ENCODE peak calls at places on chromosome 13, in five cellular contexts. X, S, K, G and I are unnamed samples.

GRCh38 chr13:26476111-26476743 is 81.3 kb upstream of the WASF3 start:
- DNase-seq in X (no peak), S (no peak), K (peak), G (peak), I (peak)

GRCh38 chr13:92232880-92233279 is 834.5 kb downstream of the GPC5 start:
- DNase-seq in X (no peak), S (no peak), K (no peak), G (no peak), I (no peak)

GRCh38 chr13:113351514-113352026 is 12.4 kb downstream of the GRTP1 start:
- DNase-seq in X (no peak), S (no peak), K (peak), G (no peak), I (no peak)

GRCh38 chr13:42478531-42479156 is 95.3 kb upstream of the TNFSF11 start:
- DNase-seq in X (no peak), S (no peak), K (no peak), G (no peak), I (peak)

GRCh38 chr13:42885325-42885724 is 103.9 kb downstream of the FAM216B start:
- DNase-seq in X (no peak), S (no peak), K (no peak), G (no peak), I (no peak)

GRCh38 chr13:36344173-36344572 is 2.0 kb downstream of the SPART start:
- DNase-seq in X (no peak), S (no peak), K (no peak), G (peak), I (peak)

GRCh38 chr13:85520445-85520844 is 278.8 kb downstream of the SLITRK6 start:
- DNase-seq in X (no peak), S (no peak), K (no peak), G (no peak), I (no peak)

GRCh38 chr13:79861731-79862130 is 380.8 kb downstream of the NDFIP2 start:
- DNase-seq in X (no peak), S (no peak), K (no peak), G (no peak), I (no peak)

GRCh38 chr13:44211286-44211685 is 162.3 kb upstream of the SERP2 start:
- DNase-seq in X (peak), S (no peak), K (no peak), G (no peak), I (no peak)

GRCh38 chr13:38898481-38898880 is 92.2 kb downstream of the STOML3 start:
- DNase-seq in X (no peak), S (no peak), K (no peak), G (no peak), I (no peak)

GRCh38 chr13:26051231-26052135 is at the start of gene SHISA2:
- DNase-seq in X (peak), S (peak), K (peak), G (peak), I (peak)

GRCh38 chr13:24274452-24274971 is 34.9 kb upstream of the C1QTNF9 start:
- DNase-seq in X (peak), S (peak), K (peak), G (no peak), I (no peak)

GRCh38 chr13:113090415-113090770 is 15.2 kb upstream of the F7 start:
- DNase-seq in X (no peak), S (no peak), K (peak), G (no peak), I (no peak)

GRCh38 chr13:73138276-73138950 is 79.6 kb downstream of the KLF5 start:
- DNase-seq in X (no peak), S (no peak), K (no peak), G (peak), I (peak)

GRCh38 chr13:85528578-85529215 is 270.5 kb downstream of the SLITRK6 start:
- DNase-seq in X (peak), S (no peak), K (no peak), G (peak), I (peak)

GRCh38 chr13:75132800-75133695 is 348.9 kb downstream of the TBC1D4 start:
- DNase-seq in X (no peak), S (no peak), K (no peak), G (no peak), I (peak)

GRCh38 chr13:64371461-64371860 is 2858.7 kb downstream of the PCDH9 start:
- DNase-seq in X (no peak), S (no peak), K (no peak), G (no peak), I (no peak)

GRCh38 chr13:45055902-45056648 is 64.2 kb upstream of the GTF2F2 start:
- DNase-seq in X (peak), S (no peak), K (no peak), G (peak), I (peak)

GRCh38 chr13:50080856-50081105 is 65.5 kb downstream of the KCNRG start:
- DNase-seq in X (peak), S (no peak), K (no peak), G (no peak), I (peak)

GRCh38 chr13:28658539-28658795 is 463 bp upstream of the POMP start:
- DNase-seq in X (no peak), S (peak), K (no peak), G (no peak), I (no peak)

GRCh38 chr13:76512676-76513277 is 373.4 kb downstream of the KCTD12 start:
- DNase-seq in X (no peak), S (no peak), K (no peak), G (peak), I (peak)

GRCh38 chr13:114131581-114132418 is 623 bp downstream of the RASA3 start:
- DNase-seq in X (no peak), S (peak), K (peak), G (peak), I (peak)

GRCh38 chr13:32430018-32430747 is 2.3 kb upstream of the N4BP2L1 start:
- DNase-seq in X (no peak), S (no peak), K (no peak), G (no peak), I (no peak)

GRCh38 chr13:73945871-73946270 is 188.3 kb downstream of the KLF12 start:
- DNase-seq in X (no peak), S (no peak), K (peak), G (no peak), I (peak)

GRCh38 chr13:26897706-26898550 is 137.3 kb upstream of the GPR12 start:
- DNase-seq in X (no peak), S (no peak), K (no peak), G (no peak), I (no peak)

GRCh38 chr13:47564041-47564440 is 437.0 kb downstream of the SUCLA2 start:
- DNase-seq in X (no peak), S (no peak), K (no peak), G (no peak), I (no peak)

GRCh38 chr13:78610381-78610883 is 7.1 kb upstream of the POU4F1 start:
- DNase-seq in X (no peak), S (no peak), K (no peak), G (no peak), I (no peak)

GRCh38 chr13:30577381-30577780 is 40.3 kb upstream of the USPL1 start:
- DNase-seq in X (no peak), S (peak), K (no peak), G (peak), I (peak)

GRCh38 chr13:26220575-26220974 is 1.5 kb downstream of the RNF6 start:
- DNase-seq in X (no peak), S (no peak), K (no peak), G (peak), I (peak)

GRCh38 chr13:24890256-24890655 is 126.3 kb downstream of the RNF17 start:
- DNase-seq in X (no peak), S (no peak), K (no peak), G (no peak), I (no peak)

GRCh38 chr13:26236306-26236705 is 14.2 kb upstream of the RNF6 start:
- DNase-seq in X (no peak), S (no peak), K (no peak), G (no peak), I (peak)

GRCh38 chr13:28463481-28463880 is 31.4 kb downstream of the FLT1 start:
- DNase-seq in X (no peak), S (no peak), K (no peak), G (no peak), I (no peak)

GRCh38 chr13:84352946-84353345 is 470.7 kb upstream of the SLITRK1 start:
- DNase-seq in X (no peak), S (no peak), K (no peak), G (peak), I (no peak)

GRCh38 chr13:47004552-47004951 is 107.7 kb upstream of the HTR2A start:
- DNase-seq in X (no peak), S (no peak), K (no peak), G (no peak), I (no peak)

GRCh38 chr13:60260440-60260839 is 96.7 kb upstream of the DIAPH3 start:
- DNase-seq in X (no peak), S (no peak), K (no peak), G (no peak), I (no peak)

GRCh38 chr13:100765021-100765420 is 90.4 kb upstream of the TMTC4 start:
- DNase-seq in X (no peak), S (no peak), K (no peak), G (no peak), I (no peak)

GRCh38 chr13:99015606-99016520 is 38.0 kb upstream of the DOCK9 start:
- DNase-seq in X (peak), S (no peak), K (no peak), G (no peak), I (no peak)

GRCh38 chr13:21979156-21979819 is 308.4 kb downstream of the FGF9 start:
- DNase-seq in X (no peak), S (no peak), K (no peak), G (no peak), I (no peak)